ENCODE peak calls at places on chromosomes 5 and 9, in seven cellular contexts. Y is HCT116, M is body of pancreas, H is gastrocnemius medialis, S is A549, T is prostate gland, I is testis. D is an unnamed sample.

GRCh38 chr5:6714221-6715041 is 1.2 kb downstream of the TENT4A start:
- DNase-seq in H (no peak), I (no peak), S (peak; percentile 38), Y (no peak), T (no peak), M (no peak), D (no peak)

GRCh38 chr5:65722575-65723424 is 795 bp downstream of the NLN start:
- DNase-seq in H (peak; percentile 29), M (no peak), Y (peak; percentile 19), S (peak; percentile 65), T (no peak), I (peak; percentile 27), D (no peak)

GRCh38 chr9:75148551-75148950 is 60.2 kb downstream of the OSTF1 start:
- DNase-seq in M (no peak), H (no peak), Y (no peak), S (no peak), I (no peak), T (no peak), D (no peak)

GRCh38 chr9:107952773-107953172 is 463.2 kb upstream of the KLF4 start:
- DNase-seq in S (no peak), M (no peak), H (no peak), I (no peak), T (no peak), Y (no peak), D (no peak)

GRCh38 chr9:123375725-123376132 is 19.7 kb downstream of the CRB2 start:
- DNase-seq in H (no peak), T (no peak), S (no peak), Y (no peak), M (no peak), I (no peak), D (no peak)

GRCh38 chr9:109414125-109414785 is 83.9 kb downstream of the PTPN3 start:
- DNase-seq in S (no peak), I (no peak), M (no peak), H (no peak), Y (no peak), T (no peak), D (no peak)

GRCh38 chr5:6235726-6236125 is 142.6 kb downstream of the MED10 start:
- DNase-seq in T (no peak), Y (no peak), S (no peak), I (no peak), M (no peak), H (no peak), D (no peak)

GRCh38 chr9:121945849-121946248 is 147.3 kb downstream of the TTLL11 start:
- DNase-seq in H (no peak), S (no peak), I (no peak), T (no peak), Y (no peak), M (no peak), D (no peak)

GRCh38 chr5:8700691-8701090 is 831.7 kb downstream of the MTRR start:
- DNase-seq in Y (no peak), T (no peak), I (no peak), S (no peak), H (no peak), M (no peak), D (no peak)

GRCh38 chr9:16315720-16316119 is 554.8 kb downstream of the BNC2 start:
- DNase-seq in Y (no peak), H (no peak), S (no peak), I (no peak), T (no peak), M (no peak), D (peak; percentile 57)

GRCh38 chr9:6498982-6499381 is 86.0 kb downstream of the UHRF2 start:
- DNase-seq in Y (no peak), T (no peak), S (no peak), I (no peak), M (no peak), H (no peak), D (no peak)

GRCh38 chr9:1639166-1639565 is 376.0 kb upstream of the SMARCA2 start:
- DNase-seq in I (no peak), M (no peak), Y (no peak), T (no peak), H (no peak), S (no peak), D (no peak)
- TF ChIP-seq POLR2A in I (no peak), M (no peak), Y (no peak), T (no peak), H (no peak), S (no peak), D (no peak)

DNA sequence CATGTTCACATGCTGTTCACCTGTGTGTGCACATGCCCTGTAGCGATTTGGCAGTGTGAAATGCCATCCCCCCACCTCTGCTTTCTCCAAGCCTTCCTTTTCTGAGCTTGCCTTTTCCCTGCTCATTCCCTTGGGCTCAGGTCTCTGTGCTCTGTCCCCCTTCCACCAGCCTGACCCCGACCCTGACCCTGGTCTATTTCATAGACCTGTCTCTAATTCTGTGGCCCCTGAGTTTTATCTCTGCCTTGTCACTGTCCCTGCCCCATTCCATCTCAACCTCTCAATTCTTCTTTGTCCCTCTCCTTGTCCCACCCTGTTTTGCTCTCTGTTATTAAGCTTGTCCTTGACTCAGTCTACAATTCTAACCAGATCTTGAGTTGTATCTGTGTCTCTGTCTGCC is 735 bp downstream of the ARAP3 start:
- DNase-seq in S (no peak), M (no peak), H (no peak), I (no peak), T (no peak), Y (no peak), D (no peak)
- H3K4me3 ChIP-seq in S (peak overlapping the region; percentile 49), M (no peak overlapping the region), H (peak overlapping the region; percentile 48), I (no peak overlapping the region), T (peak overlapping the region; percentile 49), Y (peak overlapping the region; percentile 61), D (peak overlapping the region; percentile 60)

DNA sequence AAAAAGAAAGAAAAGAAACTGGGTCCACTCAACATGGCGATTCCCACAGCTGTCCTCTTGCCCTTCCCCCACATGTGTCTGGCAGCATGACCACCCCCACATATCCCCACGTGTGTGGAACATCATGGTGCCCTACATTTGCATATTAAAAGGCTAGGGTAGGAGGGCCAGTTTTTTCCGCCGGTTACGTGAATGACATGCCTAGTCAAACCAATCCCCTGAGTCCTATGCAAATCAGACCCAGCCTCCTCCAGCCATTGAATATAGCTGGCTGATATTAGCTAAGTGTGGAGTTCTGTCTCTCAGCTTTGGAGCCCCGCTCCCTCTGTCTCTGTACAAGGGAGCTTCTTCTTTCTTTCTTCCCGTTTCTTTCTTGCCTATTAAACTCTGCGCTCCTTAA is 33.0 kb upstream of the CCDC112 start:
- DNase-seq in T (no peak), M (no peak), S (no peak), I (no peak), H (no peak), Y (no peak), D (no peak)
- H3K27ac ChIP-seq in T (no peak overlapping the region), M (no peak overlapping the region), S (no peak overlapping the region), I (no peak overlapping the region), H (no peak overlapping the region), Y (no peak overlapping the region), D (no peak overlapping the region)

DNA sequence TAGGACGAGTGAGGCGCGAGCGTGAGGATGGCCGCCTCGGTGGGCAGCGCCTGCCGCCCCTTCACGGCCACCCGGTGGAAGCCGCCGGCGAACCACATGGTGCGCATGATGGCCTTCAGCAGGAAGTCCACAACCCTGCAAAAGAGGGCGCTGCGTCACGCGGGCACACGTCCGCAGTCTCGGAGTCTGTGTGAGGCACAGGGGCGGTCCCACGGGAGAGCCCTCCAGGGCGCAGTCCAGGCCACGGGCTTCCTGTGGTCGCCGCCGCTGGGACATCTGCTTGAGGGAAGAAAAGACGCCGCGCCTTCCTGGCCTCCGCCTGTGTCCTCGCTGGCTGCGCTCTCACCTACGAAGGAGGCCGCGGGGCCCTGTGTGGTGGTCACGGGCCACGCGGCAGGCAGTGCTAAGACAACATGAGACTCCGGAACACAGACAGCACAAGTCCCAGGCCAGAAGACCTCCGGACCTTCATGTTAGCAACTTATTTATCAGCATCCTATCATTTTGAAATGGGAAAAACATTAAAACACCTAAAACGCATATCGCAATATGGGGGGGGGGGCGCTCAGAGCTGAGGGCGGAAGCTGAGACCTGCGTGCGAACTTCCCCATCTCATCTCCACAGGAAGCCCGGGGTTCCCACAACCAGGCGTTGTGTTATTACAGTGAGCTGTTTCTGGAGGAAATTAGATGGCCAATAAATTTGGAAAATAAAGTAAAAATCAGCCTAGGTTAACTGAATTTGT is 28.8 kb downstream of the LPCAT1 start:
- DNase-seq in I (no peak), S (no peak), Y (no peak), H (no peak), T (no peak), M (no peak), D (no peak)
- TF ChIP-seq POLR2A in I (no peak), S (no peak), Y (no peak), H (no peak), T (no peak), M (no peak), D (no peak)

DNA sequence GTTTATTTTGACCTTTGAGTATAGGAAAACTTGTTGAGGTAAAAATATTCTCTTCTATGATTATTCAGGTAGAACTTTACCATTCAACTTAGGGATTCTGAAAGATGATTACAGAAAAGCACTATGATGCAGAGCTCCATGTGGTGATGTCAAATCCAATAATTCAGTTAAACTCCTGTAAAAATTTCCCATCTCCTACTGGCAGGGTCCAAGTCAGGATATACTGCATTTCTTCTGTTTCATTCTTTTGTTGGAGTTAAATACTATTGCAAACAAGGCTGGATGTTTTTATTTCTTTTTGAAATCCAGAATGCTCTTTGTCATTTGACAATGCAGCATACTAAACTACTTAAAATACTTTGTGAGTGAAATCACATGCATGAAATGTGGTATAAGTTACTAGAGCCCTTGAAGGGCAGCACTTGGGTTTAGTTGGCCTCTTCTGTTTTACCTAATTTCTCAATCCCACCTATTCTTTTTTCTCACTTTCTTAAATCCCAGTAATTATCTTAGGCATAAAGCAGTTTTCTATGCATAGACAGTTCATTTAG is 204.5 kb downstream of the FBXL7 start:
- DNase-seq in I (no peak), Y (no peak), M (no peak), H (no peak), S (no peak), T (no peak), D (no peak)
- H3K4me3 ChIP-seq in I (no peak overlapping the region), Y (no peak overlapping the region), M (no peak overlapping the region), H (no peak overlapping the region), S (no peak overlapping the region), T (no peak overlapping the region), D (no peak overlapping the region)

GRCh38 chr5:36744678-36745659 is 131.6 kb upstream of the NIPBL start:
- DNase-seq in H (peak; percentile 51), Y (peak; percentile 76), S (peak; percentile 86), I (peak; percentile 76), T (peak; percentile 96), M (peak; percentile 97), D (peak; percentile 91)
- H3K27ac ChIP-seq in H (peak overlapping the region; percentile 55), Y (peak overlapping the region; percentile 87), S (peak overlapping the region; percentile 50), I (no peak overlapping the region), T (peak overlapping the region; percentile 94), M (peak overlapping the region; percentile 90), D (peak overlapping the region; percentile 97)

GRCh38 chr9:4668604-4669003 is 2.3 kb upstream of the SPATA6L start:
- DNase-seq in M (no peak), T (no peak), I (no peak), H (no peak), S (no peak), Y (no peak), D (no peak)

GRCh38 chr9:4665357-4665756 is 923 bp downstream of the SPATA6L start:
- DNase-seq in Y (no peak), H (no peak), S (no peak), I (no peak), M (no peak), T (no peak), D (no peak)

GRCh38 chr9:4667681-4668080 is 1.4 kb upstream of the SPATA6L start:
- DNase-seq in H (no peak), Y (no peak), S (no peak), T (no peak), M (no peak), I (no peak), D (no peak)

GRCh38 chr9:4663956-4664355 is 1.9 kb downstream of the PLPP6 start:
- DNase-seq in T (no peak), H (no peak), S (no peak), Y (no peak), I (no peak), M (no peak), D (no peak)

GRCh38 chr9:4666042-4666699 is at the start of gene SPATA6L:
- DNase-seq in T (peak; percentile 75), H (peak; percentile 35), S (peak; percentile 63), I (peak; percentile 80), Y (no peak), M (peak; percentile 80), D (peak; percentile 86)
- TF ChIP-seq POLR2A in T (peak; percentile 18), H (no peak), S (peak; percentile 72), I (no peak), Y (no peak), M (peak; percentile 38), D (no peak)

D was measured in suprapubic skin.